ENCODE peak calls at places on chromosomes 12 and 14, in nine cellular contexts. One of them, this sample, is unnamed.

GRCh38 chr14:92644166-92644565 is 104.3 kb downstream of the LGMN start:
- DNase-seq in endothelial cell: no peak
- DNase-seq in stimulated activated CD8-positive, alpha-beta memory T cell treated with anti-CD3 and anti-CD28 coated beads, Interleukin-4, amount 100 ng/mL, for 1 hour: no peak
- DNase-seq in D341Med: no peak
- DNase-seq in NCI-H2081: no peak
- DNase-seq in SK-MEL-5: no peak
- DNase-seq in nucleus accumbens: no peak
- DNase-seq in Right ventricle myocardium superior: no peak
- DNase-seq in EL: peak
- DNase-seq in this sample: peak

GRCh38 chr14:103088921-103089320 is 4.9 kb downstream of the LBHD2 start:
- DNase-seq in endothelial cell: no peak
- DNase-seq in stimulated activated CD8-positive, alpha-beta memory T cell treated with anti-CD3 and anti-CD28 coated beads, Interleukin-4, amount 100 ng/mL, for 1 hour: no peak
- DNase-seq in D341Med: no peak
- DNase-seq in NCI-H2081: no peak
- DNase-seq in SK-MEL-5: no peak
- DNase-seq in nucleus accumbens: no peak
- DNase-seq in Right ventricle myocardium superior: peak
- DNase-seq in EL: no peak
- DNase-seq in this sample: no peak

GRCh38 chr12:53974084-53975018 is at the start of gene HOTAIR:
- DNase-seq in endothelial cell: no peak
- DNase-seq in stimulated activated CD8-positive, alpha-beta memory T cell treated with anti-CD3 and anti-CD28 coated beads, Interleukin-4, amount 100 ng/mL, for 1 hour: no peak
- DNase-seq in D341Med: peak
- DNase-seq in NCI-H2081: no peak
- DNase-seq in SK-MEL-5: peak
- DNase-seq in nucleus accumbens: no peak
- DNase-seq in Right ventricle myocardium superior: no peak
- DNase-seq in EL: peak
- DNase-seq in this sample: no peak

GRCh38 chr14:75609606-75610476 is 31.4 kb downstream of the FLVCR2 start:
- DNase-seq in endothelial cell: no peak
- DNase-seq in stimulated activated CD8-positive, alpha-beta memory T cell treated with anti-CD3 and anti-CD28 coated beads, Interleukin-4, amount 100 ng/mL, for 1 hour: no peak
- DNase-seq in D341Med: no peak
- DNase-seq in NCI-H2081: no peak
- DNase-seq in SK-MEL-5: no peak
- DNase-seq in nucleus accumbens: no peak
- DNase-seq in Right ventricle myocardium superior: no peak
- DNase-seq in EL: no peak
- DNase-seq in this sample: no peak

GRCh38 chr14:53331247-53331646 is 178.1 kb upstream of the DDHD1 start:
- DNase-seq in endothelial cell: no peak
- DNase-seq in stimulated activated CD8-positive, alpha-beta memory T cell treated with anti-CD3 and anti-CD28 coated beads, Interleukin-4, amount 100 ng/mL, for 1 hour: no peak
- DNase-seq in D341Med: no peak
- DNase-seq in NCI-H2081: no peak
- DNase-seq in SK-MEL-5: no peak
- DNase-seq in nucleus accumbens: no peak
- DNase-seq in Right ventricle myocardium superior: no peak
- DNase-seq in EL: peak
- DNase-seq in this sample: peak

GRCh38 chr12:56529656-56530055 is 8.0 kb downstream of the RBMS2 start:
- DNase-seq in endothelial cell: no peak
- DNase-seq in stimulated activated CD8-positive, alpha-beta memory T cell treated with anti-CD3 and anti-CD28 coated beads, Interleukin-4, amount 100 ng/mL, for 1 hour: no peak
- DNase-seq in D341Med: no peak
- DNase-seq in NCI-H2081: no peak
- DNase-seq in SK-MEL-5: peak
- DNase-seq in nucleus accumbens: no peak
- DNase-seq in Right ventricle myocardium superior: no peak
- DNase-seq in EL: no peak
- DNase-seq in this sample: no peak

GRCh38 chr12:93540506-93540905 is 32.0 kb upstream of the SOCS2 start:
- DNase-seq in endothelial cell: no peak
- DNase-seq in stimulated activated CD8-positive, alpha-beta memory T cell treated with anti-CD3 and anti-CD28 coated beads, Interleukin-4, amount 100 ng/mL, for 1 hour: no peak
- DNase-seq in D341Med: no peak
- DNase-seq in NCI-H2081: no peak
- DNase-seq in SK-MEL-5: no peak
- DNase-seq in nucleus accumbens: no peak
- DNase-seq in Right ventricle myocardium superior: no peak
- DNase-seq in EL: no peak
- DNase-seq in this sample: no peak

GRCh38 chr12:5480218-5480952 is 48.5 kb downstream of the NTF3 start:
- DNase-seq in endothelial cell: no peak
- DNase-seq in stimulated activated CD8-positive, alpha-beta memory T cell treated with anti-CD3 and anti-CD28 coated beads, Interleukin-4, amount 100 ng/mL, for 1 hour: no peak
- DNase-seq in D341Med: no peak
- DNase-seq in NCI-H2081: peak
- DNase-seq in SK-MEL-5: no peak
- DNase-seq in nucleus accumbens: no peak
- DNase-seq in Right ventricle myocardium superior: no peak
- DNase-seq in EL: no peak
- DNase-seq in this sample: peak

GRCh38 chr12:99250091-99250490 is 397.5 kb upstream of the GARIN6 start:
- DNase-seq in endothelial cell: no peak
- DNase-seq in stimulated activated CD8-positive, alpha-beta memory T cell treated with anti-CD3 and anti-CD28 coated beads, Interleukin-4, amount 100 ng/mL, for 1 hour: no peak
- DNase-seq in D341Med: no peak
- DNase-seq in NCI-H2081: no peak
- DNase-seq in SK-MEL-5: no peak
- DNase-seq in nucleus accumbens: no peak
- DNase-seq in Right ventricle myocardium superior: no peak
- DNase-seq in EL: no peak
- DNase-seq in this sample: no peak

GRCh38 chr14:69055125-69055524 is 76.0 kb upstream of the ACTN1 start:
- DNase-seq in endothelial cell: no peak
- DNase-seq in stimulated activated CD8-positive, alpha-beta memory T cell treated with anti-CD3 and anti-CD28 coated beads, Interleukin-4, amount 100 ng/mL, for 1 hour: no peak
- DNase-seq in D341Med: no peak
- DNase-seq in NCI-H2081: no peak
- DNase-seq in SK-MEL-5: no peak
- DNase-seq in nucleus accumbens: no peak
- DNase-seq in Right ventricle myocardium superior: no peak
- DNase-seq in EL: peak
- DNase-seq in this sample: peak

GRCh38 chr14:104138098-104138890 is at the start of gene KIF26A:
- DNase-seq in endothelial cell: peak
- DNase-seq in stimulated activated CD8-positive, alpha-beta memory T cell treated with anti-CD3 and anti-CD28 coated beads, Interleukin-4, amount 100 ng/mL, for 1 hour: no peak
- DNase-seq in D341Med: peak
- DNase-seq in NCI-H2081: no peak
- DNase-seq in SK-MEL-5: peak
- DNase-seq in nucleus accumbens: no peak
- DNase-seq in Right ventricle myocardium superior: peak
- DNase-seq in EL: no peak
- DNase-seq in this sample: peak

GRCh38 chr14:96413526-96413925 is 21.6 kb downstream of the AK7 start:
- DNase-seq in endothelial cell: no peak
- DNase-seq in stimulated activated CD8-positive, alpha-beta memory T cell treated with anti-CD3 and anti-CD28 coated beads, Interleukin-4, amount 100 ng/mL, for 1 hour: no peak
- DNase-seq in D341Med: no peak
- DNase-seq in NCI-H2081: no peak
- DNase-seq in SK-MEL-5: no peak
- DNase-seq in nucleus accumbens: no peak
- DNase-seq in Right ventricle myocardium superior: no peak
- DNase-seq in EL: no peak
- DNase-seq in this sample: no peak

GRCh38 chr12:132471011-132471857 is 18.7 kb upstream of the FBRSL1 start:
- DNase-seq in endothelial cell: no peak
- DNase-seq in stimulated activated CD8-positive, alpha-beta memory T cell treated with anti-CD3 and anti-CD28 coated beads, Interleukin-4, amount 100 ng/mL, for 1 hour: no peak
- DNase-seq in D341Med: no peak
- DNase-seq in NCI-H2081: no peak
- DNase-seq in SK-MEL-5: peak
- DNase-seq in nucleus accumbens: no peak
- DNase-seq in Right ventricle myocardium superior: peak
- DNase-seq in EL: no peak
- DNase-seq in this sample: no peak

GRCh38 chr14:106185837-106186233 is 659.5 kb downstream of the TMEM121 start:
- DNase-seq in endothelial cell: no peak
- DNase-seq in stimulated activated CD8-positive, alpha-beta memory T cell treated with anti-CD3 and anti-CD28 coated beads, Interleukin-4, amount 100 ng/mL, for 1 hour: peak
- DNase-seq in D341Med: no peak
- DNase-seq in NCI-H2081: no peak
- DNase-seq in SK-MEL-5: peak
- DNase-seq in nucleus accumbens: no peak
- DNase-seq in Right ventricle myocardium superior: no peak
- DNase-seq in EL: no peak
- DNase-seq in this sample: no peak

GRCh38 chr12:54983536-54984102 is 943 bp downstream of the TESPA1 start:
- DNase-seq in endothelial cell: no peak
- DNase-seq in stimulated activated CD8-positive, alpha-beta memory T cell treated with anti-CD3 and anti-CD28 coated beads, Interleukin-4, amount 100 ng/mL, for 1 hour: peak
- DNase-seq in D341Med: no peak
- DNase-seq in NCI-H2081: no peak
- DNase-seq in SK-MEL-5: no peak
- DNase-seq in nucleus accumbens: no peak
- DNase-seq in Right ventricle myocardium superior: no peak
- DNase-seq in EL: no peak
- DNase-seq in this sample: no peak

GRCh38 chr14:24080888-24081738 is 9.8 kb downstream of the CPNE6 start:
- DNase-seq in endothelial cell: peak
- DNase-seq in stimulated activated CD8-positive, alpha-beta memory T cell treated with anti-CD3 and anti-CD28 coated beads, Interleukin-4, amount 100 ng/mL, for 1 hour: peak
- DNase-seq in D341Med: peak
- DNase-seq in NCI-H2081: peak
- DNase-seq in SK-MEL-5: peak
- DNase-seq in nucleus accumbens: peak
- DNase-seq in Right ventricle myocardium superior: peak
- DNase-seq in EL: peak
- DNase-seq in this sample: peak

GRCh38 chr14:43651896-43652295 is 855.2 kb downstream of the FSCB start:
- DNase-seq in endothelial cell: no peak
- DNase-seq in stimulated activated CD8-positive, alpha-beta memory T cell treated with anti-CD3 and anti-CD28 coated beads, Interleukin-4, amount 100 ng/mL, for 1 hour: no peak
- DNase-seq in D341Med: no peak
- DNase-seq in NCI-H2081: no peak
- DNase-seq in SK-MEL-5: no peak
- DNase-seq in nucleus accumbens: no peak
- DNase-seq in Right ventricle myocardium superior: no peak
- DNase-seq in EL: no peak
- DNase-seq in this sample: peak

GRCh38 chr14:31038521-31039166 is 12.5 kb upstream of the STRN3 start:
- DNase-seq in endothelial cell: no peak
- DNase-seq in stimulated activated CD8-positive, alpha-beta memory T cell treated with anti-CD3 and anti-CD28 coated beads, Interleukin-4, amount 100 ng/mL, for 1 hour: no peak
- DNase-seq in D341Med: no peak
- DNase-seq in NCI-H2081: no peak
- DNase-seq in SK-MEL-5: no peak
- DNase-seq in nucleus accumbens: no peak
- DNase-seq in Right ventricle myocardium superior: no peak
- DNase-seq in EL: no peak
- DNase-seq in this sample: no peak

GRCh38 chr14:76922599-76922998 is 96.4 kb downstream of the LRRC74A start:
- DNase-seq in endothelial cell: no peak
- DNase-seq in stimulated activated CD8-positive, alpha-beta memory T cell treated with anti-CD3 and anti-CD28 coated beads, Interleukin-4, amount 100 ng/mL, for 1 hour: no peak
- DNase-seq in D341Med: no peak
- DNase-seq in NCI-H2081: no peak
- DNase-seq in SK-MEL-5: no peak
- DNase-seq in nucleus accumbens: no peak
- DNase-seq in Right ventricle myocardium superior: no peak
- DNase-seq in EL: no peak
- DNase-seq in this sample: peak

GRCh38 chr12:3684449-3685051 is 68.4 kb downstream of the CRACR2A start:
- DNase-seq in endothelial cell: no peak
- DNase-seq in stimulated activated CD8-positive, alpha-beta memory T cell treated with anti-CD3 and anti-CD28 coated beads, Interleukin-4, amount 100 ng/mL, for 1 hour: no peak
- DNase-seq in D341Med: no peak
- DNase-seq in NCI-H2081: no peak
- DNase-seq in SK-MEL-5: no peak
- DNase-seq in nucleus accumbens: no peak
- DNase-seq in Right ventricle myocardium superior: peak
- DNase-seq in EL: no peak
- DNase-seq in this sample: peak

GRCh38 chr14:88437659-88438058 is 52.2 kb downstream of the SPATA7 start:
- DNase-seq in endothelial cell: no peak
- DNase-seq in stimulated activated CD8-positive, alpha-beta memory T cell treated with anti-CD3 and anti-CD28 coated beads, Interleukin-4, amount 100 ng/mL, for 1 hour: no peak
- DNase-seq in D341Med: peak
- DNase-seq in NCI-H2081: no peak
- DNase-seq in SK-MEL-5: peak
- DNase-seq in nucleus accumbens: no peak
- DNase-seq in Right ventricle myocardium superior: no peak
- DNase-seq in EL: no peak
- DNase-seq in this sample: no peak

GRCh38 chr12:67471810-67472209 is 176.7 kb upstream of the DYRK2 start:
- DNase-seq in endothelial cell: no peak
- DNase-seq in stimulated activated CD8-positive, alpha-beta memory T cell treated with anti-CD3 and anti-CD28 coated beads, Interleukin-4, amount 100 ng/mL, for 1 hour: no peak
- DNase-seq in D341Med: no peak
- DNase-seq in NCI-H2081: no peak
- DNase-seq in SK-MEL-5: no peak
- DNase-seq in nucleus accumbens: no peak
- DNase-seq in Right ventricle myocardium superior: peak
- DNase-seq in EL: no peak
- DNase-seq in this sample: no peak

GRCh38 chr12:42382013-42382696 is 56.2 kb downstream of the PPHLN1 start:
- DNase-seq in endothelial cell: no peak
- DNase-seq in stimulated activated CD8-positive, alpha-beta memory T cell treated with anti-CD3 and anti-CD28 coated beads, Interleukin-4, amount 100 ng/mL, for 1 hour: no peak
- DNase-seq in D341Med: no peak
- DNase-seq in NCI-H2081: no peak
- DNase-seq in SK-MEL-5: no peak
- DNase-seq in nucleus accumbens: no peak
- DNase-seq in Right ventricle myocardium superior: no peak
- DNase-seq in EL: no peak
- DNase-seq in this sample: peak

GRCh38 chr12:49389092-49389703 is 21.9 kb downstream of the SPATS2 start:
- DNase-seq in endothelial cell: peak
- DNase-seq in stimulated activated CD8-positive, alpha-beta memory T cell treated with anti-CD3 and anti-CD28 coated beads, Interleukin-4, amount 100 ng/mL, for 1 hour: peak
- DNase-seq in D341Med: no peak
- DNase-seq in NCI-H2081: no peak
- DNase-seq in SK-MEL-5: no peak
- DNase-seq in nucleus accumbens: no peak
- DNase-seq in Right ventricle myocardium superior: peak
- DNase-seq in EL: no peak
- DNase-seq in this sample: no peak

GRCh38 chr12:54017027-54017788 is 8.4 kb downstream of the HOXC8 start:
- DNase-seq in endothelial cell: no peak
- DNase-seq in stimulated activated CD8-positive, alpha-beta memory T cell treated with anti-CD3 and anti-CD28 coated beads, Interleukin-4, amount 100 ng/mL, for 1 hour: no peak
- DNase-seq in D341Med: peak
- DNase-seq in NCI-H2081: peak
- DNase-seq in SK-MEL-5: peak
- DNase-seq in nucleus accumbens: no peak
- DNase-seq in Right ventricle myocardium superior: no peak
- DNase-seq in EL: peak
- DNase-seq in this sample: peak

GRCh38 chr12:116677202-116677651 is 60.6 kb downstream of the SPRING1 start:
- DNase-seq in endothelial cell: no peak
- DNase-seq in stimulated activated CD8-positive, alpha-beta memory T cell treated with anti-CD3 and anti-CD28 coated beads, Interleukin-4, amount 100 ng/mL, for 1 hour: no peak
- DNase-seq in D341Med: no peak
- DNase-seq in NCI-H2081: no peak
- DNase-seq in SK-MEL-5: no peak
- DNase-seq in nucleus accumbens: no peak
- DNase-seq in Right ventricle myocardium superior: no peak
- DNase-seq in EL: no peak
- DNase-seq in this sample: no peak

GRCh38 chr14:58713677-58714076 is 75.9 kb downstream of the DACT1 start:
- DNase-seq in endothelial cell: no peak
- DNase-seq in stimulated activated CD8-positive, alpha-beta memory T cell treated with anti-CD3 and anti-CD28 coated beads, Interleukin-4, amount 100 ng/mL, for 1 hour: no peak
- DNase-seq in D341Med: no peak
- DNase-seq in NCI-H2081: no peak
- DNase-seq in SK-MEL-5: no peak
- DNase-seq in nucleus accumbens: no peak
- DNase-seq in Right ventricle myocardium superior: no peak
- DNase-seq in EL: no peak
- DNase-seq in this sample: no peak

GRCh38 chr14:54814076-54814475 is 88.5 kb downstream of the GCH1 start:
- DNase-seq in endothelial cell: no peak
- DNase-seq in stimulated activated CD8-positive, alpha-beta memory T cell treated with anti-CD3 and anti-CD28 coated beads, Interleukin-4, amount 100 ng/mL, for 1 hour: no peak
- DNase-seq in D341Med: no peak
- DNase-seq in NCI-H2081: no peak
- DNase-seq in SK-MEL-5: peak
- DNase-seq in nucleus accumbens: no peak
- DNase-seq in Right ventricle myocardium superior: no peak
- DNase-seq in EL: no peak
- DNase-seq in this sample: no peak

GRCh38 chr14:57066887-57067513 is 201.7 kb downstream of the EXOC5 start:
- DNase-seq in endothelial cell: peak
- DNase-seq in stimulated activated CD8-positive, alpha-beta memory T cell treated with anti-CD3 and anti-CD28 coated beads, Interleukin-4, amount 100 ng/mL, for 1 hour: no peak
- DNase-seq in D341Med: peak
- DNase-seq in NCI-H2081: peak
- DNase-seq in SK-MEL-5: peak
- DNase-seq in nucleus accumbens: peak
- DNase-seq in Right ventricle myocardium superior: peak
- DNase-seq in EL: no peak
- DNase-seq in this sample: peak

GRCh38 chr14:32478027-32478426 is 148.9 kb downstream of the AKAP6 start:
- DNase-seq in endothelial cell: no peak
- DNase-seq in stimulated activated CD8-positive, alpha-beta memory T cell treated with anti-CD3 and anti-CD28 coated beads, Interleukin-4, amount 100 ng/mL, for 1 hour: no peak
- DNase-seq in D341Med: no peak
- DNase-seq in NCI-H2081: no peak
- DNase-seq in SK-MEL-5: no peak
- DNase-seq in nucleus accumbens: no peak
- DNase-seq in Right ventricle myocardium superior: no peak
- DNase-seq in EL: peak
- DNase-seq in this sample: no peak

GRCh38 chr12:11949738-11950403 is 120.9 kb upstream of the BCL2L14 start:
- DNase-seq in endothelial cell: no peak
- DNase-seq in stimulated activated CD8-positive, alpha-beta memory T cell treated with anti-CD3 and anti-CD28 coated beads, Interleukin-4, amount 100 ng/mL, for 1 hour: no peak
- DNase-seq in D341Med: no peak
- DNase-seq in NCI-H2081: peak
- DNase-seq in SK-MEL-5: peak
- DNase-seq in nucleus accumbens: no peak
- DNase-seq in Right ventricle myocardium superior: no peak
- DNase-seq in EL: no peak
- DNase-seq in this sample: no peak

This sample was measured in mesenchymal stem cell.